ENCODE peak calls at places on chromosomes 4 and X, in eight cellular contexts. H is SJSA1; Q is upper lobe of right lung; Y is CD4-positive, alpha-beta memory T cell; L is psoas muscle; Z is heart left ventricle; C is OCI-LY7; P is stomach. G is an unnamed sample. For H3K4me1, the result is how much of the 10 kb centered on the place peaks cover.

GRCh38 chr4:2792711-2793577 is at the start of gene SH3BP2:
- DNase-seq in H (peak), C (peak), Q (peak), P (peak), Z (peak), L (peak), Y (peak), G (peak)

GRCh38 chrX:110167952-110168451 is 149.9 kb downstream of the AMMECR1 start:
- DNase-seq in Y (no peak), Q (peak), P (no peak), L (peak), Z (no peak), C (peak), H (peak), G (no peak)

GRCh38 chr4:76892001-76892400 is 5.9 kb downstream of the SOWAHB start:
- DNase-seq in Y (no peak), L (no peak), H (no peak), Q (no peak), P (no peak), C (no peak), Z (no peak), G (no peak)

GRCh38 chr4:74517996-74518395 is 73.1 kb downstream of the AREG start:
- DNase-seq in Y (no peak), Q (no peak), Z (no peak), P (no peak), C (no peak), H (no peak), L (no peak), G (no peak)

GRCh38 chr4:108193891-108194672 is 25.4 kb upstream of the LEF1 start:
- DNase-seq in P (no peak), C (no peak), L (no peak), Q (no peak), Y (no peak), H (no peak), Z (no peak), G (no peak)

GRCh38 chr4:185269286-185269685 is 59.9 kb downstream of the SNX25 start:
- DNase-seq in P (no peak), C (no peak), Y (no peak), L (no peak), H (no peak), Z (no peak), Q (no peak), G (no peak)

GRCh38 chrX:68249401-68249831 is 183.9 kb downstream of the OPHN1 start:
- DNase-seq in Q (no peak), H (no peak), Y (no peak), L (peak), Z (peak), P (no peak), C (no peak), G (peak)

GRCh38 chr4:109870061-109870460 is 22.2 kb downstream of the LRIT3 start:
- DNase-seq in C (no peak), H (no peak), L (no peak), P (no peak), Z (no peak), Q (no peak), Y (no peak), G (no peak)

GRCh38 chr4:114267976-114268375 is 288.5 kb upstream of the ARSJ start:
- DNase-seq in H (no peak), P (no peak), Q (no peak), Y (no peak), L (no peak), C (no peak), Z (no peak), G (no peak)

GRCh38 chr4:75513529-75514130 is 573 bp downstream of the RCHY1 start:
- DNase-seq in Y (no peak), Q (no peak), L (no peak), C (peak), Z (no peak), H (no peak), P (no peak), G (no peak)

DNA sequence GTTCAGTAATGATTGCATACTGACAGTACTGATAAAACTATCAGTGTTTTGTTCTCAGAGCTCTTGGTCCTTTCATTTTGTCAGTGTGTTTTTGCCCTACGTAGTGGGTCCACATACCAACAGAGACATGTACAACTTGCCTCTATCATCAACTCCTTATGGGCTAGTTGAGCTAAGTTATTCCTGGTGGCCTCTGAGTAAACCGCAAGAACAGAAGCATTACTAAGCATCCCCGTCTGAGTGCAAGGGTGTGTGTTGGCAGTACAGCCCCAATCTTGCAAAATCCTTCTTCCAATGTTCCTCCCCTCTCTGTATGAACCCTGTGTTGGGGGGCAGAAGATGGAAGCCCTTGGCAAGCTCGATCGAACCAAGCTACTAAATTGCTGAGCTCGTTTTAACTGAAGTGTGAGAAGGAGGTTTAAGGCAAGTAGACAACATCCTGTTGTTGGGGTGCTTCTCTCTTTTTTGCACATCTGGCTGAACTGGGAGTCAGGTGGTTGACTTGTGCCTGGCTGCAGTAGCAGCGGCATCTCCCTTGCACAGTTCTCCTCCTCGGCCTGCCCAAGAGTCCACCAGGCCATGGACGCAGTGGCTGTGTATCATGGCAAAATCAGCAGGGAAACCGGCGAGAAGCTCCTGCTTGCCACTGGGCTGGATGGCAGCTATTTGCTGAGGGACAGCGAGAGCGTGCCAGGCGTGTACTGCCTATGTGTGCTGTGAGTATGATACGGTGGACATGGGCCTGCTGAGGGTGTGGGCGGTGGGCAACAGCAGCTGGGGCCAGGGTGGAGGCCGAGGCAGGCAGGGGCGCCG is at the start of gene SH2D1A:
- DNase-seq in Q (no peak), H (no peak), Y (peak), Z (no peak), L (no peak), C (peak), P (no peak), G (no peak)
- H3K4me1 ChIP-seq in Q (under half), H (under half), Y (half or more), Z (under half), L (under half), C (half or more), P (under half), G (under half)

DNA sequence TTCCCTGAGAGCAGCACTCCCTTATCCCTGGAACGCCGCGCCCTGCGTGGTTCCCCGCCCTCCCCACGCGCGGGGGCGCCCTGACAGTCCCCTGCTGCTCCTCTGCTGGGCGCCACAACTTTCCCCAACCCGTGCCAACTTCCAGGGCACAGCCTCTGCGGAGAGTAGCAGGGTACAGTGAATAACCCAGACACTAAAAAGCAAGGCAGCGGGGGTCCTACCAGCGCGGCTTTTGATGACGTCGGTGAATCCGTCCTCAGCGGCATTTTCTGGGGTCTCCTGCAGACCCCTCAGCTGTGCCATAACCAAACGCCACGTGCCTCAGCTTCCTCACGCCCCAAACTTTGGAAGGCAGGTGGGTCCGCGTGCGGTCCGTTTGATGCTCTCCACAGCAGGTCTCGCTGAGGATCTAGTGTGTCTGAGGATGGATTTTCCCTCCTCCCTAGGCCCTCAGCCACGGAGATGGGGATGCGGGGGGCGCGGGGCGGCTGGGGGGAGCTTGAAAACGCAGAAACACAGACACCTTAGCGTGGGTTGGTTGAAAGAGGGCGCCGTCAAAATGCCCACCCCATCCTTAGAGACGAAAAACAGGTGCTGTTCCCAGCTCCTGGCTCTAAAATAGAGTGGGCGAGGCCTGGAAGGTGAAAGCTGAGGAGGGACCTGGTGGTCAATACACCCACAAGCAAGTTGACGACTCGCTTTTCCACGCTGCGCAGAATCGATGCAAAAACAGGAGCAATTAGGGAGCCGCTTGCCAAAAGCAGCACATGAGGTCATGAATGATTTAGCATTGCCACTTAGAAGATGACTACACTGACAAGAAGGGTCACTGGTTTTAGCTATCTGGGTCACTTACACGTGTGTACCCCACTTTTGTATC is 405.6 kb downstream of the FAM47A start:
- DNase-seq in Q (no peak), Z (no peak), H (no peak), P (no peak), C (no peak), L (peak), Y (no peak), G (peak)
- H3K4me3 ChIP-seq in Q (peak), Z (no peak), H (no peak), P (peak), C (no peak), L (peak), Y (no peak), G (peak)

DNA sequence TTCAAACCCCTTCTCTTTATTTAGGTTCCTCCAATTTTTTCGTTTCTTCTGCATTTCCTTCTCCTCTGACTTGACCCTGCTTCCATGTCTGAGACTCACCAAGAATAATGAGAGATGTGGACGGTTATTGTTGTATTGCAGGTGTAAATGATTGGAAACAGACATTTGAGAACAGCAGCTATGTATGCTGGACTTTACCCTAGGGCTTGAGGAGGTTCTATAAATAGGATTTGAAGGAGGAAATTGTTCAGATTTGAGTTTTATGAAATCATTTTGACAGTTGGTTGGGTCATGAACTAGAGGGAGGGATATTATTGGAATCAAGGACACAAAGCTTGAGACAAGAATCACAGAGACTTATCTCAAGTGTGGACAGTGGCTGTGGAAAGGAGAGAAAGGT is 614.6 kb upstream of the CPEB2 start:
- DNase-seq in L (no peak), C (no peak), Y (no peak), H (no peak), P (no peak), Q (no peak), Z (no peak), G (no peak)
- H3K27ac ChIP-seq in L (no peak), C (no peak), Y (no peak), H (no peak), P (no peak), Q (no peak), Z (no peak), G (no peak)

DNA sequence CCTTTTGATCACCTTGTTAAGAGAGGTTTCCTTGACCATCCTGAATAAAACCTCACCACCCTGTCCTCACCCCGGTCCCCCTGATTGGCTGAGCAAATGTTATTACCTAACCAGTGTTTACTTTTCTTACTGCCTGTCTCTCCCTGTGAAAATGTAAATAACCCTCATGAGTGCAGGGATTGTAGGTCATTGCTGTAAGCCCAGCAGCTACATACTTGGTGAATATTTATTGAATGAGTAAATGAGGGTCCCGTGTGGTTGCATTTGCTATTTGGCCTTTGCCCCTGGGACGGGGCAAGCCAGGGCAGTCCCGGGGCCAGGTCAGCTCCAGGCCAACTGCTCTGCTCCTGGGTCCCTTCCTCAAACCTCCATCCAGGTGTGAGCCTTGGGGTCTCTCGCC is 55.5 kb upstream of the CLCN4 start:
- DNase-seq in Y (no peak), Z (no peak), H (no peak), L (no peak), C (no peak), Q (no peak), P (no peak), G (no peak)
- H3K4me1 ChIP-seq in Y (half or more), Z (under half), H (under half), L (under half), C (half or more), Q (under half), P (under half), G (under half)

GRCh38 chrX:95332530-95332929 is 1352.1 kb upstream of the DIAPH2 start:
- DNase-seq in Y (no peak), Q (no peak), C (no peak), H (no peak), Z (no peak), L (no peak), P (no peak), G (peak)
- H3K4me3 ChIP-seq in Y (no peak), Q (no peak), C (no peak), H (no peak), Z (no peak), L (no peak), P (no peak), G (no peak)

GRCh38 chrX:79169484-79169883 is 25.0 kb downstream of the GPR174 start:
- DNase-seq in P (no peak), Y (no peak), Z (no peak), Q (no peak), H (no peak), L (no peak), C (no peak), G (no peak)

GRCh38 chrX:79167437-79167836 is 22.9 kb downstream of the GPR174 start:
- DNase-seq in Q (no peak), Z (no peak), L (no peak), C (no peak), Y (no peak), H (no peak), P (no peak), G (no peak)

GRCh38 chrX:79174949-79175644 is 30.6 kb downstream of the GPR174 start:
- DNase-seq in Q (no peak), C (no peak), H (no peak), L (no peak), P (no peak), Y (no peak), Z (no peak), G (no peak)

GRCh38 chrX:79176028-79176427 is 31.5 kb downstream of the GPR174 start:
- DNase-seq in L (no peak), Z (no peak), C (no peak), P (no peak), Q (no peak), Y (no peak), H (no peak), G (no peak)

DNA sequence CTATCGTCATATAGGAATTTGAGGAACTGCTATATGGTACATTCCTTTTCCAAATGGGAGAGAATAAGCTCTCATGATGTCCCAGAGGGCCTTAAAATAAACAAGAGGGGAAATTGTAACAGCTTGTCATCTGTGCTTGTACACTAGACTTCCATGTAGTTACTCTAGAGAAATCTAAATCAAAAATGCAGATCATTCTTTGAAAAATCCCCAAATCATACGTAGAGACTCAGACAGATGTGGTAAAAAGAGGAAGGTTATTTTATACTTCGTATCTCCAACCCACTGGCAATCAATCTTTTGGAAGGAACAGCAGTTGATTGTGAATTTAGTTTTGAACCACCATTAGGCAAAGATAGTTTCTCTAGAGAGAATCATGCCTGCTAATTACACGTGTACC is 26.1 kb downstream of the GPR174 start:
- DNase-seq in Q (no peak), H (no peak), Z (no peak), Y (no peak), C (no peak), P (no peak), L (no peak), G (no peak)
- H3K27ac ChIP-seq in Q (no peak), H (no peak), Z (no peak), Y (peak), C (no peak), P (no peak), L (no peak), G (no peak)

DNA sequence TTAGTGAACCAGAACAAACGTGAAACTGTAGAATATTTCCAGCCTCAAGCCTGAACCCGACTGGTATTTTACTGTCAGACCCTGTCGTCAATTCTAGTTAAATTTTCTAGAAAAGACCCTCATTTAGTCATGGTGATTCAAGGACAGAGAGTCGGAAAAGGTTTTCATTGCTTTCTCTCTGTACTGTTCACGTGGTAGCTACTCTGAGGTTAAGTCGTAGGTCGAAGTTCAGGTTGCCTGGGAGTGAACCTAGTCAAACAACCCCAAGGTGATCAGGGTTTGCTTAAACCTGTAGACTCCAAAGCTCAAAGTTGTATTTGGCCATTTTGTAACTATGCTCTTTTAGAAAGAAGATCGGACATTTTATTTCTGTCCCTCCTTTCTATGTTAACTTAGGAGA is 283.6 kb downstream of the ARHGAP10 start:
- DNase-seq in P (no peak), Y (no peak), Q (no peak), C (no peak), L (no peak), H (no peak), Z (no peak), G (no peak)
- H3K4me1 ChIP-seq in P (under half), Y (under half), Q (under half), C (under half), L (under half), H (under half), Z (under half), G (under half)

DNA sequence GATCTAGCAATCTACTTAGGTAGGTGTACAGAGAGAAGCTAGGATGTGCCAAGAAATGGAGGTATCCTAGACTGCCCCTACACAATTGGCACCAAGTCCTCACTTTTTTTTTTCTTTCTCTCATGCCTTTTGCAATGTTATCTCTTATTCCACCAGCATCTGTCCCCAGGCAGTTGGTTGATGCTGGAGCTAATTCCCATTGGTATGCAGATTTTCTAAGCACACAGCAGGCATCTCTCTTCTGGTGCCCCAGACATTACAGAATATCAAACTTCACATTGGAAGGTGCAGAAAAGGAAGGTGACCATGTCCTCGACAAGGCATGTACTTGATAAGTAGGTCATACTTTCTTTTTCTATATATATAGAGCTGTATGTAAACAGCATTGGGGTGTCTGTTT is 21.6 kb downstream of the LUZP4 start:
- DNase-seq in L (no peak), Q (no peak), P (no peak), Z (no peak), C (no peak), H (no peak), Y (no peak), G (no peak)
- H3K4me3 ChIP-seq in L (no peak), Q (no peak), P (no peak), Z (no peak), C (no peak), H (no peak), Y (no peak), G (no peak)

G was measured in aorta.